ENCODE peak calls at places on chromosomes 3 and 15, in five cellular contexts. One of them, this sample, is unnamed.

GRCh38 chr3:12338595-12339546 is 50.0 kb downstream of the PPARG start:
- DNase-seq in HFFc6: no peak
- DNase-seq in OCI-LY7: no peak
- DNase-seq in fibroblast of lung: no peak
- DNase-seq in GM12865: no peak
- DNase-seq in this sample: no peak

GRCh38 chr3:158330820-158331219 is 220.9 kb downstream of the RSRC1 start:
- DNase-seq in fibroblast of lung: no peak
- DNase-seq in OCI-LY7: no peak
- DNase-seq in HFFc6: no peak
- DNase-seq in GM12865: no peak
- DNase-seq in this sample: no peak

GRCh38 chr15:68304611-68305337 is 27.2 kb downstream of the FEM1B start:
- DNase-seq in GM12865: no peak
- DNase-seq in HFFc6: no peak
- DNase-seq in OCI-LY7: no peak
- DNase-seq in fibroblast of lung: no peak
- DNase-seq in this sample: peak

GRCh38 chr3:11944052-11944673 is 60.0 kb upstream of the SYN2 start:
- DNase-seq in fibroblast of lung: peak
- DNase-seq in OCI-LY7: no peak
- DNase-seq in HFFc6: peak
- DNase-seq in GM12865: no peak
- DNase-seq in this sample: peak

GRCh38 chr3:36309092-36309491 is 71.2 kb upstream of the STAC start:
- DNase-seq in GM12865: no peak
- DNase-seq in HFFc6: no peak
- DNase-seq in fibroblast of lung: no peak
- DNase-seq in OCI-LY7: no peak
- DNase-seq in this sample: no peak

GRCh38 chr15:70274255-70274654 is 176.5 kb upstream of the TLE3 start:
- DNase-seq in fibroblast of lung: no peak
- DNase-seq in HFFc6: no peak
- DNase-seq in OCI-LY7: no peak
- DNase-seq in GM12865: no peak
- DNase-seq in this sample: no peak

GRCh38 chr3:15629860-15630597 is 28.5 kb downstream of the BTD start:
- DNase-seq in fibroblast of lung: peak
- DNase-seq in GM12865: peak
- DNase-seq in OCI-LY7: peak
- DNase-seq in HFFc6: peak
- DNase-seq in this sample: peak

GRCh38 chr3:79329154-79329553 is 438.6 kb downstream of the ROBO1 start:
- DNase-seq in GM12865: no peak
- DNase-seq in HFFc6: no peak
- DNase-seq in fibroblast of lung: peak
- DNase-seq in OCI-LY7: no peak
- DNase-seq in this sample: no peak

GRCh38 chr15:62846131-62846804 is 196.3 kb upstream of the TPM1 start:
- DNase-seq in fibroblast of lung: no peak
- DNase-seq in GM12865: no peak
- DNase-seq in OCI-LY7: no peak
- DNase-seq in HFFc6: no peak
- DNase-seq in this sample: no peak

GRCh38 chr15:72229076-72229946 is 1.7 kb downstream of the PKM start:
- DNase-seq in fibroblast of lung: peak
- DNase-seq in GM12865: peak
- DNase-seq in OCI-LY7: peak
- DNase-seq in HFFc6: no peak
- DNase-seq in this sample: peak

GRCh38 chr3:183710231-183710630 is 12.6 kb downstream of the YEATS2 start:
- DNase-seq in HFFc6: no peak
- DNase-seq in GM12865: no peak
- DNase-seq in OCI-LY7: no peak
- DNase-seq in fibroblast of lung: no peak
- DNase-seq in this sample: no peak

GRCh38 chr3:53844262-53845102 is 1.7 kb downstream of the CHDH start:
- DNase-seq in OCI-LY7: peak
- DNase-seq in HFFc6: no peak
- DNase-seq in GM12865: peak
- DNase-seq in fibroblast of lung: no peak
- DNase-seq in this sample: no peak

GRCh38 chr3:38164136-38164965 is 986 bp upstream of the OXSR1 start:
- DNase-seq in fibroblast of lung: no peak
- DNase-seq in GM12865: no peak
- DNase-seq in OCI-LY7: no peak
- DNase-seq in HFFc6: no peak
- DNase-seq in this sample: no peak

GRCh38 chr3:150736316-150736719 is 26.7 kb downstream of the SIAH2 start:
- DNase-seq in HFFc6: no peak
- DNase-seq in OCI-LY7: no peak
- DNase-seq in GM12865: no peak
- DNase-seq in fibroblast of lung: no peak
- DNase-seq in this sample: no peak

GRCh38 chr3:18730491-18730890 is 305.4 kb upstream of the SATB1 start:
- DNase-seq in GM12865: no peak
- DNase-seq in fibroblast of lung: no peak
- DNase-seq in HFFc6: no peak
- DNase-seq in OCI-LY7: no peak
- DNase-seq in this sample: no peak

GRCh38 chr15:38332711-38333110 is 80.1 kb downstream of the SPRED1 start:
- DNase-seq in GM12865: no peak
- DNase-seq in fibroblast of lung: no peak
- DNase-seq in OCI-LY7: no peak
- DNase-seq in HFFc6: no peak
- DNase-seq in this sample: no peak

GRCh38 chr3:50550079-50550736 is 17.3 kb downstream of the C3orf18 start:
- DNase-seq in fibroblast of lung: peak
- DNase-seq in OCI-LY7: peak
- DNase-seq in GM12865: peak
- DNase-seq in HFFc6: peak
- DNase-seq in this sample: peak

GRCh38 chr15:100350434-100351226 is 8.9 kb upstream of the ADAMTS17 start:
- DNase-seq in fibroblast of lung: peak
- DNase-seq in OCI-LY7: no peak
- DNase-seq in HFFc6: no peak
- DNase-seq in GM12865: no peak
- DNase-seq in this sample: no peak

GRCh38 chr3:165754219-165755007 is 82.8 kb downstream of the BCHE start:
- DNase-seq in GM12865: no peak
- DNase-seq in OCI-LY7: no peak
- DNase-seq in fibroblast of lung: no peak
- DNase-seq in HFFc6: no peak
- DNase-seq in this sample: peak

GRCh38 chr3:104133630-104134029 is 1233.1 kb upstream of the ALCAM start:
- DNase-seq in OCI-LY7: no peak
- DNase-seq in fibroblast of lung: no peak
- DNase-seq in HFFc6: no peak
- DNase-seq in GM12865: no peak
- DNase-seq in this sample: no peak

GRCh38 chr15:89531796-89532537 is 35.6 kb upstream of the RHCG start:
- DNase-seq in HFFc6: no peak
- DNase-seq in GM12865: no peak
- DNase-seq in OCI-LY7: no peak
- DNase-seq in fibroblast of lung: no peak
- DNase-seq in this sample: no peak

GRCh38 chr3:116441652-116442051 is 3.6 kb downstream of the LSAMP start:
- DNase-seq in GM12865: no peak
- DNase-seq in OCI-LY7: no peak
- DNase-seq in HFFc6: no peak
- DNase-seq in fibroblast of lung: no peak
- DNase-seq in this sample: no peak

GRCh38 chr3:120566243-120566980 is 29.7 kb upstream of the NDUFB4 start:
- DNase-seq in fibroblast of lung: no peak
- DNase-seq in GM12865: no peak
- DNase-seq in HFFc6: no peak
- DNase-seq in OCI-LY7: no peak
- DNase-seq in this sample: no peak

GRCh38 chr3:15476378-15476777 is 45.1 kb downstream of the COLQ start:
- DNase-seq in HFFc6: no peak
- DNase-seq in GM12865: no peak
- DNase-seq in OCI-LY7: no peak
- DNase-seq in fibroblast of lung: no peak
- DNase-seq in this sample: no peak

GRCh38 chr15:31799711-31800321 is 230.5 kb upstream of the CHRNA7 start:
- DNase-seq in GM12865: peak
- DNase-seq in HFFc6: no peak
- DNase-seq in fibroblast of lung: no peak
- DNase-seq in OCI-LY7: no peak
- DNase-seq in this sample: no peak

GRCh38 chr3:53970656-53971055 is 79.0 kb upstream of the SELENOK start:
- DNase-seq in GM12865: no peak
- DNase-seq in fibroblast of lung: no peak
- DNase-seq in OCI-LY7: no peak
- DNase-seq in HFFc6: no peak
- DNase-seq in this sample: no peak

GRCh38 chr3:123611077-123611476 is 26.2 kb upstream of the HACD2 start:
- DNase-seq in GM12865: no peak
- DNase-seq in HFFc6: no peak
- DNase-seq in OCI-LY7: no peak
- DNase-seq in fibroblast of lung: no peak
- DNase-seq in this sample: no peak

GRCh38 chr3:40623567-40623966 is 98.8 kb downstream of the ZNF621 start:
- DNase-seq in fibroblast of lung: no peak
- DNase-seq in GM12865: peak
- DNase-seq in OCI-LY7: peak
- DNase-seq in HFFc6: no peak
- DNase-seq in this sample: peak

GRCh38 chr15:78216276-78217229 is 17.8 kb downstream of the ACSBG1 start:
- DNase-seq in GM12865: peak
- DNase-seq in fibroblast of lung: peak
- DNase-seq in OCI-LY7: no peak
- DNase-seq in HFFc6: peak
- DNase-seq in this sample: peak

GRCh38 chr15:49852756-49853155 is 231.9 kb downstream of the DTWD1 start:
- DNase-seq in fibroblast of lung: no peak
- DNase-seq in HFFc6: no peak
- DNase-seq in GM12865: no peak
- DNase-seq in OCI-LY7: no peak
- DNase-seq in this sample: no peak

GRCh38 chr3:51224283-51224682 is 160.8 kb upstream of the MANF start:
- DNase-seq in GM12865: no peak
- DNase-seq in fibroblast of lung: no peak
- DNase-seq in HFFc6: no peak
- DNase-seq in OCI-LY7: no peak
- DNase-seq in this sample: no peak

This sample was measured in RPMI8226.